ENCODE peak calls at places on chromosomes 16 and 17, in ten cellular contexts. H is right atrium auricular region, K is thoracic aorta, W is cardiac muscle cell, Y is Peyer's patch, F is neural progenitor cell, U is prostate gland, N is sigmoid colon, C is pancreas, I is brain microvascular endothelial cell. R is an unnamed sample.

GRCh38 chr16:28951410-28951943 is 740 bp downstream of the NFATC2IP start:
- DNase-seq in H (no peak), K (no peak), W (no peak), Y (no peak), F (no peak), U (no peak), N (peak), C (no peak), I (no peak), R (peak)

GRCh38 chr16:58536278-58536677 is 21.0 kb downstream of the SETD6 start:
- DNase-seq in H (no peak), K (no peak), W (no peak), Y (no peak), F (no peak), U (no peak), N (no peak), C (no peak), I (no peak), R (no peak)

GRCh38 chr16:27106305-27106704 is 39.6 kb downstream of the C16orf82 start:
- DNase-seq in H (no peak), K (no peak), W (no peak), Y (no peak), F (no peak), U (no peak), N (no peak), C (no peak), I (no peak), R (no peak)

GRCh38 chr16:49489686-49490320 is 116.2 kb downstream of the C16orf78 start:
- DNase-seq in H (no peak), K (no peak), W (no peak), Y (no peak), F (no peak), U (no peak), N (peak), C (no peak), I (no peak), R (peak)

GRCh38 chr17:62892069-62892675 is 73.9 kb upstream of the TANC2 start:
- DNase-seq in H (no peak), K (no peak), W (no peak), Y (no peak), F (no peak), U (no peak), N (no peak), C (no peak), I (no peak), R (no peak)

GRCh38 chr16:53865492-53865863 is 161.5 kb downstream of the FTO start:
- DNase-seq in H (no peak), K (no peak), W (peak), Y (no peak), F (no peak), U (no peak), N (no peak), C (no peak), I (peak), R (no peak)

GRCh38 chr16:12763517-12763916 is 40.2 kb downstream of the CPPED1 start:
- DNase-seq in H (no peak), K (no peak), W (peak), Y (no peak), F (no peak), U (no peak), N (no peak), C (no peak), I (peak), R (no peak)

GRCh38 chr16:31706318-31706717 is 167.3 kb upstream of the ZNF267 start:
- DNase-seq in H (no peak), K (no peak), W (no peak), Y (no peak), F (no peak), U (no peak), N (no peak), C (no peak), I (no peak), R (no peak)

GRCh38 chr17:61403846-61404701 is 4.4 kb downstream of the TBX2 start:
- DNase-seq in H (no peak), K (no peak), W (no peak), Y (no peak), F (peak), U (no peak), N (peak), C (peak), I (peak), R (peak)

GRCh38 chr16:46830417-46830901 is 521 bp downstream of the C16orf87 start:
- DNase-seq in H (no peak), K (no peak), W (peak), Y (peak), F (peak), U (peak), N (no peak), C (no peak), I (no peak), R (peak)

GRCh38 chr16:21946889-21947635 is 6.1 kb upstream of the UQCRC2 start:
- DNase-seq in H (no peak), K (no peak), W (no peak), Y (no peak), F (no peak), U (no peak), N (no peak), C (no peak), I (no peak), R (no peak)

GRCh38 chr17:44556114-44556853 is 1.0 kb upstream of the FZD2 start:
- DNase-seq in H (no peak), K (no peak), W (peak), Y (peak), F (peak), U (no peak), N (peak), C (no peak), I (no peak), R (no peak)

GRCh38 chr17:36857698-36858097 is 79.6 kb upstream of the LHX1 start:
- DNase-seq in H (no peak), K (no peak), W (no peak), Y (no peak), F (no peak), U (no peak), N (no peak), C (no peak), I (no peak), R (no peak)

GRCh38 chr16:8855972-8856371 is 12.8 kb downstream of the CARHSP1 start:
- DNase-seq in H (no peak), K (no peak), W (no peak), Y (no peak), F (no peak), U (no peak), N (peak), C (peak), I (no peak), R (peak)

GRCh38 chr17:29615048-29615385 is 7.7 kb downstream of the CORO6 start:
- DNase-seq in H (no peak), K (no peak), W (no peak), Y (peak), F (peak), U (no peak), N (no peak), C (peak), I (no peak), R (peak)

GRCh38 chr16:46908540-46909372 is 24.6 kb downstream of the GPT2 start:
- DNase-seq in H (no peak), K (no peak), W (peak), Y (peak), F (peak), U (peak), N (no peak), C (no peak), I (peak), R (no peak)

GRCh38 chr17:3511841-3512511 is 36.2 kb downstream of the ASPA start:
- DNase-seq in H (peak), K (no peak), W (peak), Y (no peak), F (no peak), U (no peak), N (peak), C (no peak), I (no peak), R (no peak)

GRCh38 chr16:74771656-74772315 is 2.8 kb downstream of the FA2H start:
- DNase-seq in H (no peak), K (no peak), W (no peak), Y (peak), F (no peak), U (no peak), N (no peak), C (no peak), I (no peak), R (no peak)

GRCh38 chr17:74326506-74326905 is 480 bp downstream of the KIF19 start:
- DNase-seq in H (no peak), K (no peak), W (no peak), Y (no peak), F (peak), U (no peak), N (no peak), C (no peak), I (no peak), R (no peak)

DNA sequence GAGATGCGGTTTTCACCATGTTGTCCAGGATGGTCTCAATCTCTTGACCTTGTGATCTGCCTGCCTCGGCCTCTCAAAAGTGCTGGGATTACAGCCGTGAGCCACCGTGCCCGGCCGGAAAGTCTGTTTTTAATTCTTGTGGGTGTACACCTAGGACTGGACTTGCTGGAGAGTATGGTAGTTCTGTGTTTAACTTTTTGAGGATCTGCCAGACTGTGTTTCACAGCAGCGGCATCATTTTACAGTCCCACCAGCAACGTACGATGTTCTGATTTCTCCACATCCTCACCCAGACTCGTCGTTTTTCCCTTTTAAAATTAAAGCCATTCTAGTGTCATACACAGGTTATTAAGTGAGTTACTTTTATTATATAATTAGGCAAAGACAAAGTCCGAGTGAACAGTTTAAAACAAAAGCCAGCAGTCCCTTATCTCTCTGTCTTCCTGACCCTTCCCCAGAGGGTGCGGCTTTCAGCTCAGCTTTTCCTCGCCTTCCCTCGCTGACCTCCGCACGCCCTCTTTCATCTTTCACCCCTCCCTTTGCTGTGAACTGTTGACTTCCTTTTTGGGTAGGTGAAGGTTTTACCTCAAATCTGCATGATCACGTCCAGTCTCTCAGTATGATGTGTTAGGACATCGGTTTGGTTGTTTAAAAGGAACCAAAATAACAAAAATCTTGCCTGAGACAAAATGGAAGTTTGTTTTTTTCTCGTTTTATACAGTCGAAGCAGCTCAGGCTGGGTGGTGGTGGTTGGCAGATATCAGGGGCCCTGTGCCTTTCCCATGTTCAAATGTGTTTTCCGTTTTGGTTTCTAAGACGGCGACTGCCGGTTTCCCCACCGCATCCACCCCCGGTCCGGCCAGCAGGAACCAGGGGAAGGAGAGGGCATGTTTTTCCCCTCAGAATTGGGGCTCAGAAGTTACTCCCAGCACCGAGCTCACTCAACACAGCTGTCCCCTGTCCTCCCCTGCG is 18.0 kb downstream of the FAM234A start:
- DNase-seq in H (no peak), K (no peak), W (peak), Y (peak), F (no peak), U (no peak), N (no peak), C (no peak), I (no peak), R (no peak)
- H3K4me3 ChIP-seq in H (no peak), K (peak), W (no peak), Y (peak), F (no peak), U (no peak), N (no peak), C (no peak), I (no peak), R (peak)

DNA sequence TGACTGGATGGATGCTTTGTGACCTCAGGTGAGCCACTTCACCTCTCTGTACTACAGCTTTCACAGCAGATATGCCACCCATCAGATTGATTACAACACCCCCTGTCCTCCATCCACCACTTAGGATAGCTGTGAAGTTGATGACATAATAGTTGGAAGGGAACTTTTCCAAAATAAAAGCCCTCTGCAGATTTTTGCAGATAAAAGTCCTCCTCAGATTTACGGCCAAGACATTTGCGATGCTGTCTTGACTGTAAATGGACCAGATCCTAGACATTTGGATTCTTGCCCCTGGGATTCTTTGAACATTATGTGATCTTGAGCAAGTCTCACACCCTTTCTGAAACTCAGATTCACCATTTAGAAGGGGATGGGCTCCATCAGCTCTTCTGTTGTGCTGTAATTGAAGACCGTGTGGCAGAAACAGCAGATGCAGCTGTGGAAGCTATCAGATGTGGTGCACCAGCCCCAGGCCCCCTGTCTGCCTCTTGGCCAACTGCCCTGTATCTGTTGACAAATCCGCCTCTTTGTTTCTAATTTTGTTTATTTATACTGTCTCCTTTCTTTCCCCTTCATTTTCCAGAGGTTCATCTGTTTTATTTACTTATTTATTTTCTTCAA is 153.9 kb upstream of the CACNG3 start:
- DNase-seq in H (no peak), K (no peak), W (no peak), Y (no peak), F (no peak), U (no peak), N (no peak), C (no peak), I (no peak), R (no peak)
- TF ChIP-seq CTCF in H (no peak), K (no peak), W (no peak), Y (no peak), F (no peak), U (no peak), N (no peak), C (no peak), I (no peak), R (no peak)

DNA sequence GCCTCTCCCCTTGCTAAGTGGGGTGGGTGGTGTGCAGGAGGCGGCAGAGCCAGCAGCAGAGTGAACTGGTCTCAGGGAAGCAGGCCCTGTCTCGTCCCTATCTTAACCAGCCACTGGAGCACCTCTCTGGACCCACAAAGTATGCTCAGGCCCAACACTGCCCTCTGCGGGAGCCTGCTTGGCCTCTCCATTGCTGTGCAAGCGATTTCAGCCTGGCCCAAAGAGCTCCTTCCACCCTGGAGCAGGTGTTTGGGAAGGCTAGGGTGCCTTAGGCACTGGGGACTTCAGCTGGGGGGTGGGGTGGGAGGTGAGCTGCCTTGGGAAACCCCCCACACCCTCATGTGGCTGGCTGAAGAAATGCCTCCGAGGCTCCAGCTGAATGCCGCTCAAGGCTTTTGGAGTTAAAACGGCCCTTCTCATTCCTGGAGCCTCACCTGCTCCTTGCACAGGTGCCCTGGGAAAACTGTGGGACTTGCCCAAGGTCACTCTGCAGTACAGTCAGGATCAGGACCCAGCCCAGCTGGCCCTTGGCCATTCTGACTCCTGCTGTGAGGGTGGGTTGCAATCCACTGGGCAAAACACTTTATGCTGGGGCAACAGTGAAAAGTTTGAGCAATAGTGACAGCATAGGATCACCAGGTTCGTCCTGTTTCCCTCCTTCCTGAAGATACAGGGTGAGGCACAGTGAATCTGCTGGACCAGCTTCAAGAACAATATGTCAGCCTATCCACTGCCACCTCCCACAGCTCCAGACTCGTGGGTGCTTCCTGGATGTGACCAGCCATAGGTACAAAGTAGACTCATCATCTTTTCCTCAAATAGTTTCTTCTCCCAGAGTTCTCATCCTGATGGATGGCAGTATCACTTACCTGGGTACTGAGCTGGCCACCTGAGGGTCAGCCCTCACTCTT is 5.9 kb upstream of the UBE2O start:
- DNase-seq in H (no peak), K (no peak), W (peak), Y (peak), F (peak), U (no peak), N (no peak), C (peak), I (peak), R (no peak)
- H3K27ac ChIP-seq in H (no peak), K (no peak), W (no peak), Y (no peak), F (no peak), U (no peak), N (no peak), C (no peak), I (no peak), R (no peak)

GRCh38 chr17:1649116-1649843 is 386 bp downstream of the RILP start:
- DNase-seq in H (peak), K (peak), W (peak), Y (peak), F (peak), U (peak), N (peak), C (peak), I (peak), R (peak)

GRCh38 chr17:1646199-1646875 is 805 bp upstream of the SCARF1 start:
- DNase-seq in H (no peak), K (no peak), W (no peak), Y (no peak), F (no peak), U (no peak), N (no peak), C (peak), I (no peak), R (peak)

GRCh38 chr17:1648582-1649115 is 1.0 kb downstream of the RILP start:
- DNase-seq in H (peak), K (peak), W (peak), Y (peak), F (peak), U (peak), N (peak), C (peak), I (peak), R (peak)

GRCh38 chr17:1649844-1650409 is at the start of gene RILP:
- DNase-seq in H (peak), K (no peak), W (peak), Y (peak), F (no peak), U (peak), N (peak), C (peak), I (no peak), R (peak)

DNA sequence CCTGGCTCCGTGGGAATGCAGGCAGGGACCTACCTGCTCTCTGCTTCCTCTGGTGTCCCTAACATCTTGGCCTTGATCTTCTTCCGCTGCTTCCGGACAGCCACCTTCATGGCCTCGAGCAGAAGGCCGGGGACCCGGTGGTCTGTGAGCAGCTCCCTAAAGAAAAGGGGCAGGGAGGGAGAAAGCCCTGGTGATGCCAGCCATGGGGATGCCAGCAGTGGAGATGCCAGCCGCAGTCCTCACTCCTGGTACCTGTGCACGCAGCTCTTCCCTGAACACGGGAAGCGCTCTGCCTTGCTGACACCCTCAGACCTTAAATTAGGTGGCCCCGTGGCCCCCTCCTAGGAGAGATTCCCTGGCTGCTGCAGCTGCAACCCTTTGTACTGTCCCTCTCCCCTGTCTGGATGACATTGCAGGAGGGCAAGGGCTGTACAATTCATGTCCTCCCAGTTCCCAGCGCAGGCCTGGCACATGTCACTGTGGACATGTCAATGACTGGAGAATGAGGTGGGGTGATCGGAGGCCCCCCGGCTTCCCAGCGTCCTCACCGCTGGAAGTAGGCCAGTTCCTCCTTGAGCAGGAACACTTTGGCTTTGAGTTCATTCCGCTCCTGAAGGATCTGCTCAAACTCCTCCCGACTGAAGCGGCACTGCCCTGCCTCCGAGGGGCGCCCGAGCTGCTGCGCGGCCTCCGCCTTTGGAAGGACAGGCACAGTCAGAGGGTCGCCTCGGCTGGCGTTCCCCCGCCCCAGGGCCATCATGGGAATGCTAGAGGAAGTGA is 1.7 kb downstream of the RILP start:
- DNase-seq in H (peak), K (no peak), W (peak), Y (no peak), F (peak), U (peak), N (peak), C (peak), I (no peak), R (no peak)
- H3K4me3 ChIP-seq in H (peak), K (peak), W (peak), Y (peak), F (peak), U (peak), N (peak), C (peak), I (peak), R (peak)

DNA sequence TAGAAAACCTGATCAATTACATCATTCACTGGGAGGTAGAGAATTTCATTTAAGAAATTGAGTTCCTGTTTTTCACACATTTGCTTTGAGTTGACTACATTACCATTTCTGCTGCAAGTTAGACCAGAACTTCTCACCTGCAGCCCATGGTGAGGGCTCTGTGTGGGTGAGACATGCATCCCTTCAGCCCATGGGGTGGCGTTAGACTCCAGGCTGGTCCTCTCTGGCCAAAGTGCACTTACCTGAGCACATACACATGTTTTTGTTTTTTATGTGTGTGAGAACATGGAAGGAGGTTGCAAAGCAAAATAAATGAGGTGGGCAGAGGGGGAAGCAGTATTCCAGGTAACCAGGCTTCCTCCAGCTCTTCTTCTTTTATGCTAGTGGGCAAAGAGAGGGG is 470.2 kb downstream of the PMP22 start:
- DNase-seq in H (no peak), K (no peak), W (no peak), Y (no peak), F (no peak), U (no peak), N (no peak), C (no peak), I (no peak), R (no peak)
- TF ChIP-seq CTCF in H (no peak), K (no peak), W (no peak), Y (no peak), F (no peak), U (no peak), N (no peak), C (no peak), I (no peak), R (no peak)

GRCh38 chr17:1315409-1315808 is 35.9 kb downstream of the TRARG1 start:
- DNase-seq in H (no peak), K (no peak), W (no peak), Y (no peak), F (no peak), U (no peak), N (no peak), C (peak), I (no peak), R (no peak)
- H3K27ac ChIP-seq in H (no peak), K (peak), W (no peak), Y (no peak), F (no peak), U (no peak), N (no peak), C (no peak), I (no peak), R (no peak)

GRCh38 chr16:89098767-89099430 is 5.2 kb downstream of the ACSF3 start:
- DNase-seq in H (no peak), K (no peak), W (no peak), Y (no peak), F (no peak), U (no peak), N (no peak), C (peak), I (no peak), R (peak)
- H3K4me3 ChIP-seq in H (no peak), K (no peak), W (no peak), Y (peak), F (no peak), U (no peak), N (no peak), C (no peak), I (no peak), R (peak)

R was measured in spleen.